ENCODE peak calls at places on chromosomes 7 and 10, in four cellular contexts. Y is GM12878, A is SK-N-SH, W is K562. Q is an unnamed sample.

GRCh38 chr7:1358376-1359050 is 100.8 kb downstream of the MICALL2 start:
- DNase-seq in Y (no peak), A (peak), W (no peak), Q (no peak)

GRCh38 chr7:25675789-25676474 is 447.6 kb upstream of the NPVF start:
- DNase-seq in Y (no peak), A (no peak), W (no peak), Q (no peak)

GRCh38 chr7:3201306-3201705 is 99.7 kb upstream of the SDK1 start:
- DNase-seq in Y (no peak), A (no peak), W (no peak), Q (no peak)

GRCh38 chr10:90775351-90776028 is 82.3 kb downstream of the HTR7 start:
- DNase-seq in Y (peak), A (no peak), W (no peak), Q (peak)

GRCh38 chr7:24741691-24742639 is 15.3 kb downstream of the GSDME start:
- DNase-seq in Y (no peak), A (no peak), W (no peak), Q (no peak)

GRCh38 chr10:96390460-96390864 is 31.7 kb upstream of the OPALIN start:
- DNase-seq in Y (no peak), A (no peak), W (no peak), Q (no peak)

GRCh38 chr10:70564901-70565351 is 37.6 kb downstream of the PRF1 start:
- DNase-seq in Y (no peak), A (no peak), W (no peak), Q (no peak)

GRCh38 chr7:107570298-107570697 is 6.5 kb downstream of the DUS4L start:
- DNase-seq in Y (no peak), A (no peak), W (no peak), Q (no peak)

GRCh38 chr7:134758981-134759380 is 20.5 kb upstream of the CALD1 start:
- DNase-seq in Y (no peak), A (no peak), W (no peak), Q (no peak)

GRCh38 chr10:24513155-24513554 is 210.5 kb downstream of the ARHGAP21 start:
- DNase-seq in Y (no peak), A (no peak), W (no peak), Q (no peak)

GRCh38 chr10:50510517-50511473 is 113.0 kb downstream of the SGMS1 start:
- DNase-seq in Y (no peak), A (no peak), W (no peak), Q (no peak)

GRCh38 chr7:85070967-85071628 is 115.8 kb downstream of the SEMA3D start:
- DNase-seq in Y (no peak), A (no peak), W (no peak), Q (no peak)

GRCh38 chr7:100266576-100267354 is 40.7 kb upstream of the SPDYE3 start:
- DNase-seq in Y (no peak), A (no peak), W (no peak), Q (no peak)

GRCh38 chr7:88859288-88859687 is 63.8 kb upstream of the TEX47 start:
- DNase-seq in Y (no peak), A (no peak), W (no peak), Q (no peak)

GRCh38 chr7:117961235-117961634 is 88.0 kb upstream of the CTTNBP2 start:
- DNase-seq in Y (no peak), A (no peak), W (no peak), Q (no peak)

GRCh38 chr10:59000162-59000825 is 176.1 kb upstream of the PHYHIPL start:
- DNase-seq in Y (no peak), A (no peak), W (no peak), Q (no peak)

GRCh38 chr7:158572000-158572828 is 15.4 kb downstream of the PTPRN2 start:
- DNase-seq in Y (no peak), A (peak), W (no peak), Q (peak)

GRCh38 chr7:155372782-155373358 is 75.2 kb downstream of the INSIG1 start:
- DNase-seq in Y (no peak), A (no peak), W (no peak), Q (no peak)

GRCh38 chr10:7406712-7407333 is 4.0 kb downstream of the SFMBT2 start:
- DNase-seq in Y (no peak), A (no peak), W (peak), Q (no peak)

GRCh38 chr7:111390000-111390399 is 172.3 kb downstream of the IMMP2L start:
- DNase-seq in Y (no peak), A (no peak), W (no peak), Q (no peak)

GRCh38 chr10:79116801-79117723 is 48.3 kb downstream of the ZMIZ1 start:
- DNase-seq in Y (peak), A (no peak), W (no peak), Q (no peak)

DNA sequence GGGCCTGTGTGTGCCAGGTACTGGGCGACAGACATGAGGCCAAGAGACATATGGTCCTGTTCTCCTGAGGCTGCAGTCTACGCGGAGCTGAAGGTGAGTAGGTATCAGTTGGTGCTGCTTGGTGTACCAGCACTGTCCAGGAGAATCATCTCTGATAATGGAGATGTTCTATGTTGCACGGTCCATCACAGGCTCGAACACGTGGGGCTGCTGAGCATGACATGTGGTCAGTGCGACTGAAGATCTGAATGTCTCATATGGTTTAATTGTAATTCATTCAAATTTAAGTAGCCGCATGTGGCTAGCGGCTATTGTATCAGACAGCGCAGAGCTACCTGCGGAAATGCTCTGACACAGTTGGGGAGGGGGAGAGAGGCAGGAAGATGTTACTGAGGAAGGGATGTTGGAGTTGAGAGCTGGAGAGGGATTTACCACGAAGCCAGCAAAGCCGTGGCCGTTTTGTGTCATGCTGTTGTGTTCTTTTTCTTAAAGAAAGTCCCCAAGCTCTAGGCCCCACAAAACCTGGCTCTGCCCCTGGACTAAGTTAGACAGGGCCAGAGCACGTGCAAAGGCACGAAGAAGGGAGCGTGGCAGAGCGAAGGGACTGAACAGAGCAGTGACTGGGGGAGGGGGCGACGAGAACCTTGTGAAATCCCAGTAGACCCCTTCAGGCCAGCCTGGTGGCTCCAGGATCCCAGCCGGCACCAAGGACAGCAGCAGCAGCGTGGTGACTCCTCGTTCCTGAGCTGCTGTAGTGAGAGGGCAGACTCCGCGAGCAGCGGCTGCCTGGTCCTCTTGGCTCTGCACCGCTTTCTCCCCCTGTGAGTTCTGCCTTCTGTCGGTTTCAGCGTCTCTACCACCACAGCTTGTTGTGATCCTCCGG is 20.0 kb downstream of the SMKR1 start:
- DNase-seq in Y (no peak), A (no peak), W (no peak), Q (no peak)
- TF ChIP-seq GABPA in Y (no peak), A (no peak), W (no peak), Q (no peak)

GRCh38 chr10:26556756-26557640 is 118.9 kb downstream of the APBB1IP start:
- DNase-seq in Y (no peak), A (peak), W (peak), Q (peak)
- TF ChIP-seq CTCF in Y (peak), A (peak), W (peak), Q (peak)

GRCh38 chr7:50684011-50684701 is 98.5 kb downstream of the GRB10 start:
- DNase-seq in Y (no peak), A (no peak), W (no peak), Q (no peak)
- TF ChIP-seq REST in Y (no peak), A (no peak), W (no peak), Q (no peak)

DNA sequence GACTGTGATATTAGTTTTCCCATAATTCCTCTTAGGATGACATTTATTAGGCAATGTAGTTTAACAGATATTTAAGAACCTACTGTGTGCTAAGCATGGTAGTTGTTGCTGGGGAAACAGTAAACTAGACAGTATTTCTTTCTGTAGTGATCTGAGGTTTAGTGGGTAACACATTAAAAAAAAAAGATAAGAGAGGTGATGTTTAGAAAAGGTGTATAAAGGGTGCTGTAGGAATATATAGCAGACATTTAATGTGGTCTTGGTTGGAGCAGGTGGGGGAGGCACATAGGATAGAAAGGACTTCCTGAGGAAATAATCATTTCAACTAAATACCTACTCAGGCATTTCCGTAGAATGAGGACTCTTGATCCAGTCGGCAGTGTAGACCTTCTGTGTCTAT is 11.9 kb downstream of the KIF11 start:
- DNase-seq in Y (no peak), A (no peak), W (no peak), Q (no peak)
- TF ChIP-seq GABPA in Y (no peak), A (no peak), W (no peak), Q (no peak)

Q was measured in HL-60.